ENCODE peak calls at places on chromosome 15, in four cellular contexts. P is GM04504; N is activated CD8-positive, alpha-beta T cell treated with anti-CD3 and anti-CD28 coated beads for 36 hours; T is T-helper 2 cell. G is an unnamed sample.

GRCh38 chr15:79088426-79089205 is 2.0 kb downstream of the RASGRF1 start:
- DNase-seq in P (no peak), T (no peak), N (no peak), G (no peak)

GRCh38 chr15:63107895-63108546 is 13.6 kb upstream of the LACTB start:
- DNase-seq in N (no peak), T (no peak), P (peak), G (no peak)

GRCh38 chr15:92083190-92083589 is 229.7 kb downstream of the SLCO3A1 start:
- DNase-seq in T (no peak), P (no peak), N (no peak), G (no peak)

GRCh38 chr15:77608774-77609173 is 23.9 kb downstream of the LINGO1 start:
- DNase-seq in N (no peak), T (no peak), P (no peak), G (no peak)

GRCh38 chr15:38414351-38414750 is 39.6 kb upstream of the FAM98B start:
- DNase-seq in N (peak), T (no peak), P (peak), G (peak)

GRCh38 chr15:49923671-49924070 is 195.4 kb downstream of the ATP8B4 start:
- DNase-seq in P (no peak), N (no peak), T (no peak), G (no peak)

GRCh38 chr15:66982816-66983215 is 82.6 kb upstream of the SMAD3 start:
- DNase-seq in T (no peak), P (no peak), N (no peak), G (no peak)

GRCh38 chr15:40072216-40072990 is 33.4 kb upstream of the SRP14 start:
- DNase-seq in T (no peak), P (no peak), N (no peak), G (peak)

GRCh38 chr15:88018865-88019626 is 237.5 kb downstream of the NTRK3 start:
- DNase-seq in N (no peak), P (peak), T (no peak), G (no peak)

GRCh38 chr15:101501703-101502373 is 12.3 kb upstream of the PCSK6 start:
- DNase-seq in T (no peak), N (peak), P (no peak), G (no peak)

G was measured in frontal cortex.